ENCODE peak calls at places on chromosome 3, in seven cellular contexts. One of them, this sample, is unnamed.

GRCh38 chr3:55002416-55002930 is 74.6 kb upstream of the LRTM1 start:
- DNase-seq in CD14-positive monocyte: no peak
- DNase-seq in astrocyte: no peak
- DNase-seq in neuronal stem cell: no peak
- DNase-seq in activated T-cell treated with anti-CD3 and anti-CD28 coated beads for 1 hour: no peak
- DNase-seq in bronchial epithelial cell: no peak
- DNase-seq in GM18507: no peak
- DNase-seq in this sample: no peak

GRCh38 chr3:130088061-130088460 is 6.4 kb downstream of the ALG1L2 start:
- DNase-seq in CD14-positive monocyte: no peak
- DNase-seq in astrocyte: no peak
- DNase-seq in neuronal stem cell: no peak
- DNase-seq in activated T-cell treated with anti-CD3 and anti-CD28 coated beads for 1 hour: no peak
- DNase-seq in bronchial epithelial cell: no peak
- DNase-seq in GM18507: no peak
- DNase-seq in this sample: no peak

GRCh38 chr3:72336821-72337479 is 511.3 kb downstream of the SHQ1 start:
- DNase-seq in CD14-positive monocyte: no peak
- DNase-seq in astrocyte: peak
- DNase-seq in neuronal stem cell: peak
- DNase-seq in activated T-cell treated with anti-CD3 and anti-CD28 coated beads for 1 hour: no peak
- DNase-seq in bronchial epithelial cell: peak
- DNase-seq in GM18507: no peak
- DNase-seq in this sample: peak

GRCh38 chr3:141336672-141337522 is 31.4 kb upstream of the ZBTB38 start:
- DNase-seq in CD14-positive monocyte: no peak
- DNase-seq in astrocyte: peak
- DNase-seq in neuronal stem cell: no peak
- DNase-seq in activated T-cell treated with anti-CD3 and anti-CD28 coated beads for 1 hour: no peak
- DNase-seq in bronchial epithelial cell: peak
- DNase-seq in GM18507: peak
- DNase-seq in this sample: peak

GRCh38 chr3:39220551-39221530 is 28.4 kb upstream of the XIRP1 start:
- DNase-seq in CD14-positive monocyte: no peak
- DNase-seq in astrocyte: no peak
- DNase-seq in neuronal stem cell: no peak
- DNase-seq in activated T-cell treated with anti-CD3 and anti-CD28 coated beads for 1 hour: no peak
- DNase-seq in bronchial epithelial cell: no peak
- DNase-seq in GM18507: no peak
- DNase-seq in this sample: no peak

GRCh38 chr3:157151627-157152026 is 8.3 kb downstream of the CCNL1 start:
- DNase-seq in CD14-positive monocyte: no peak
- DNase-seq in astrocyte: no peak
- DNase-seq in neuronal stem cell: no peak
- DNase-seq in activated T-cell treated with anti-CD3 and anti-CD28 coated beads for 1 hour: no peak
- DNase-seq in bronchial epithelial cell: no peak
- DNase-seq in GM18507: no peak
- DNase-seq in this sample: no peak

GRCh38 chr3:4752201-4753072 is 226.8 kb upstream of the BHLHE40 start:
- DNase-seq in CD14-positive monocyte: no peak
- DNase-seq in astrocyte: peak
- DNase-seq in neuronal stem cell: no peak
- DNase-seq in activated T-cell treated with anti-CD3 and anti-CD28 coated beads for 1 hour: no peak
- DNase-seq in bronchial epithelial cell: no peak
- DNase-seq in GM18507: no peak
- DNase-seq in this sample: peak

GRCh38 chr3:61908344-61908743 is 347.0 kb downstream of the PTPRG start:
- DNase-seq in CD14-positive monocyte: no peak
- DNase-seq in astrocyte: peak
- DNase-seq in neuronal stem cell: no peak
- DNase-seq in activated T-cell treated with anti-CD3 and anti-CD28 coated beads for 1 hour: no peak
- DNase-seq in bronchial epithelial cell: no peak
- DNase-seq in GM18507: no peak
- DNase-seq in this sample: no peak

GRCh38 chr3:31043184-31043819 is 148.8 kb upstream of the GADL1 start:
- DNase-seq in CD14-positive monocyte: no peak
- DNase-seq in astrocyte: no peak
- DNase-seq in neuronal stem cell: no peak
- DNase-seq in activated T-cell treated with anti-CD3 and anti-CD28 coated beads for 1 hour: no peak
- DNase-seq in bronchial epithelial cell: peak
- DNase-seq in GM18507: no peak
- DNase-seq in this sample: peak

GRCh38 chr3:144754076-144754783 is 782.6 kb downstream of the DIPK2A start:
- DNase-seq in CD14-positive monocyte: no peak
- DNase-seq in astrocyte: no peak
- DNase-seq in neuronal stem cell: no peak
- DNase-seq in activated T-cell treated with anti-CD3 and anti-CD28 coated beads for 1 hour: no peak
- DNase-seq in bronchial epithelial cell: no peak
- DNase-seq in GM18507: no peak
- DNase-seq in this sample: no peak

GRCh38 chr3:83513677-83514076 is 1445.1 kb upstream of the CADM2 start:
- DNase-seq in CD14-positive monocyte: no peak
- DNase-seq in astrocyte: no peak
- DNase-seq in neuronal stem cell: no peak
- DNase-seq in activated T-cell treated with anti-CD3 and anti-CD28 coated beads for 1 hour: no peak
- DNase-seq in bronchial epithelial cell: no peak
- DNase-seq in GM18507: no peak
- DNase-seq in this sample: no peak